ENCODE peak calls at places on chromosomes 12 and 14, in five cellular contexts. One of them, this sample, is unnamed.

GRCh38 chr14:64737391-64738305 is 33.4 kb downstream of the PLEKHG3 start:
- DNase-seq in HEK293T: no peak
- DNase-seq in caudate nucleus: no peak
- DNase-seq in stimulated activated CD4-positive, alpha-beta T cell treated with anti-CD3 and anti-CD28 coated beads, Interleukin-1b, Interleukin-23, amount 100 ng/mL, for 24 hours: no peak
- DNase-seq in iPS-NIHi11: no peak
- DNase-seq in this sample: no peak

GRCh38 chr12:113987261-113988063 is 21.3 kb upstream of the RBM19 start:
- DNase-seq in caudate nucleus: no peak
- DNase-seq in stimulated activated CD4-positive, alpha-beta T cell treated with anti-CD3 and anti-CD28 coated beads, Interleukin-1b, Interleukin-23, amount 100 ng/mL, for 24 hours: no peak
- DNase-seq in HEK293T: no peak
- DNase-seq in iPS-NIHi11: no peak
- DNase-seq in this sample: no peak

GRCh38 chr14:102222751-102223150 is 82.2 kb downstream of the MOK start:
- DNase-seq in stimulated activated CD4-positive, alpha-beta T cell treated with anti-CD3 and anti-CD28 coated beads, Interleukin-1b, Interleukin-23, amount 100 ng/mL, for 24 hours: no peak
- DNase-seq in HEK293T: no peak
- DNase-seq in caudate nucleus: no peak
- DNase-seq in iPS-NIHi11: no peak
- DNase-seq in this sample: no peak

GRCh38 chr14:50677527-50678063 is 9.5 kb upstream of the SAV1 start:
- DNase-seq in HEK293T: no peak
- DNase-seq in caudate nucleus: no peak
- DNase-seq in stimulated activated CD4-positive, alpha-beta T cell treated with anti-CD3 and anti-CD28 coated beads, Interleukin-1b, Interleukin-23, amount 100 ng/mL, for 24 hours: no peak
- DNase-seq in iPS-NIHi11: peak; percentile 29
- DNase-seq in this sample: no peak

GRCh38 chr12:88897723-88898122 is 317.5 kb upstream of the KITLG start:
- DNase-seq in iPS-NIHi11: no peak
- DNase-seq in HEK293T: no peak
- DNase-seq in stimulated activated CD4-positive, alpha-beta T cell treated with anti-CD3 and anti-CD28 coated beads, Interleukin-1b, Interleukin-23, amount 100 ng/mL, for 24 hours: no peak
- DNase-seq in caudate nucleus: no peak
- DNase-seq in this sample: no peak

GRCh38 chr14:34055545-34055944 is 104.7 kb upstream of the EGLN3 start:
- DNase-seq in HEK293T: no peak
- DNase-seq in iPS-NIHi11: no peak
- DNase-seq in caudate nucleus: no peak
- DNase-seq in stimulated activated CD4-positive, alpha-beta T cell treated with anti-CD3 and anti-CD28 coated beads, Interleukin-1b, Interleukin-23, amount 100 ng/mL, for 24 hours: no peak
- DNase-seq in this sample: no peak

GRCh38 chr14:95359974-95360826 is 40.5 kb upstream of the CLMN start:
- DNase-seq in HEK293T: no peak
- DNase-seq in iPS-NIHi11: peak; percentile 62
- DNase-seq in caudate nucleus: peak; percentile 75
- DNase-seq in stimulated activated CD4-positive, alpha-beta T cell treated with anti-CD3 and anti-CD28 coated beads, Interleukin-1b, Interleukin-23, amount 100 ng/mL, for 24 hours: no peak
- DNase-seq in this sample: peak; percentile 65

GRCh38 chr12:68358532-68359485 is 26.6 kb upstream of the MDM1 start:
- DNase-seq in caudate nucleus: peak; percentile 11
- DNase-seq in stimulated activated CD4-positive, alpha-beta T cell treated with anti-CD3 and anti-CD28 coated beads, Interleukin-1b, Interleukin-23, amount 100 ng/mL, for 24 hours: no peak
- DNase-seq in iPS-NIHi11: peak; percentile 54
- DNase-seq in HEK293T: peak; percentile 58
- DNase-seq in this sample: peak; percentile 78

GRCh38 chr12:105570944-105571343 is 240.5 kb downstream of the C12orf75 start:
- DNase-seq in HEK293T: no peak
- DNase-seq in iPS-NIHi11: no peak
- DNase-seq in stimulated activated CD4-positive, alpha-beta T cell treated with anti-CD3 and anti-CD28 coated beads, Interleukin-1b, Interleukin-23, amount 100 ng/mL, for 24 hours: no peak
- DNase-seq in caudate nucleus: no peak
- DNase-seq in this sample: no peak

This sample was measured in neural progenitor cell.